ENCODE peak calls at places on chromosomes 3 and 15, in five cellular contexts. D is heart left ventricle, P is endothelial cell, G is fibroblast of the aortic adventitia, L is WTC11. M is an unnamed sample.

GRCh38 chr15:66803182-66803729 is 101.2 kb downstream of the SMAD6 start:
- DNase-seq in D (peak), P (peak), G (peak), L (peak), M (peak)

GRCh38 chr3:113625724-113626348 is 70.6 kb downstream of the USF3 start:
- DNase-seq in D (peak), P (no peak), G (no peak), L (no peak), M (no peak)

GRCh38 chr3:76463501-76463900 is 576.4 kb upstream of the ROBO2 start:
- DNase-seq in D (no peak), P (no peak), G (no peak), L (no peak), M (no peak)

GRCh38 chr3:58206406-58207011 is 4.3 kb downstream of the DNASE1L3 start:
- DNase-seq in D (no peak), P (no peak), G (peak), L (no peak), M (peak)

GRCh38 chr3:61645148-61645547 is 83.8 kb downstream of the PTPRG start:
- DNase-seq in D (no peak), P (no peak), G (no peak), L (no peak), M (no peak)

GRCh38 chr15:92596623-92597022 is 59.0 kb downstream of the FAM174B start:
- DNase-seq in D (no peak), P (no peak), G (no peak), L (no peak), M (no peak)

GRCh38 chr3:72144773-72145505 is 360.0 kb upstream of the PROK2 start:
- DNase-seq in D (peak), P (peak), G (no peak), L (no peak), M (no peak)

GRCh38 chr15:81221449-81221848 is 24.8 kb downstream of the IL16 start:
- DNase-seq in D (no peak), P (no peak), G (peak), L (no peak), M (no peak)

GRCh38 chr15:38038659-38039442 is 104.4 kb downstream of the TMCO5A start:
- DNase-seq in D (no peak), P (no peak), G (peak), L (no peak), M (peak)

GRCh38 chr3:144031938-144032337 is 60.3 kb downstream of the DIPK2A start:
- DNase-seq in D (peak), P (no peak), G (peak), L (no peak), M (peak)

GRCh38 chr3:61452536-61452991 is 108.8 kb upstream of the PTPRG start:
- DNase-seq in D (no peak), P (no peak), G (peak), L (no peak), M (peak)

GRCh38 chr15:51884517-51885236 is 55.2 kb downstream of the TMOD3 start:
- DNase-seq in D (no peak), P (no peak), G (no peak), L (no peak), M (peak)

GRCh38 chr15:35209838-35210237 is 124.7 kb upstream of the NANOGP8 start:
- DNase-seq in D (no peak), P (no peak), G (no peak), L (no peak), M (no peak)

GRCh38 chr3:2446146-2446545 is 347.5 kb downstream of the CNTN4 start:
- DNase-seq in D (no peak), P (no peak), G (no peak), L (no peak), M (no peak)

GRCh38 chr3:86788371-86788770 is 202.6 kb downstream of the VGLL3 start:
- DNase-seq in D (no peak), P (no peak), G (no peak), L (no peak), M (peak)

GRCh38 chr3:46440531-46441294 is 24.0 kb downstream of the LTF start:
- DNase-seq in D (no peak), P (no peak), G (no peak), L (no peak), M (no peak)

GRCh38 chr15:65952425-65953053 is 83.2 kb downstream of the RAB11A start:
- DNase-seq in D (no peak), P (peak), G (peak), L (peak), M (peak)

GRCh38 chr3:151439652-151440125 is 21.2 kb downstream of the IGSF10 start:
- DNase-seq in D (no peak), P (peak), G (peak), L (no peak), M (peak)

GRCh38 chr3:117011687-117012250 is 302.2 kb downstream of the TUSC7 start:
- DNase-seq in D (no peak), P (no peak), G (peak), L (no peak), M (no peak)

GRCh38 chr3:188323067-188323842 is 169.3 kb downstream of the LPP start:
- DNase-seq in D (no peak), P (no peak), G (no peak), L (no peak), M (no peak)

GRCh38 chr15:29278436-29279099 is 8.9 kb upstream of the NSMCE3 start:
- DNase-seq in D (no peak), P (no peak), G (peak), L (no peak), M (peak)

GRCh38 chr3:94459167-94459566 is 396.3 kb downstream of the NSUN3 start:
- DNase-seq in D (no peak), P (no peak), G (no peak), L (no peak), M (no peak)

GRCh38 chr3:24315991-24316390 is 178.7 kb downstream of the THRB start:
- DNase-seq in D (no peak), P (no peak), G (peak), L (no peak), M (no peak)

GRCh38 chr15:51095681-51096331 is 1.1 kb upstream of the TNFAIP8L3 start:
- DNase-seq in D (no peak), P (no peak), G (no peak), L (no peak), M (no peak)

GRCh38 chr3:73600293-73600938 is 24.3 kb downstream of the PDZRN3 start:
- DNase-seq in D (no peak), P (no peak), G (peak), L (no peak), M (peak)

GRCh38 chr15:66706840-66707239 is 4.8 kb downstream of the SMAD6 start:
- DNase-seq in D (no peak), P (no peak), G (no peak), L (no peak), M (no peak)

GRCh38 chr3:114557791-114558190 is 264.0 kb downstream of the TIGIT start:
- DNase-seq in D (no peak), P (no peak), G (peak), L (no peak), M (no peak)

GRCh38 chr3:138442433-138442832 is 8.0 kb downstream of the ESYT3 start:
- DNase-seq in D (no peak), P (no peak), G (no peak), L (no peak), M (peak)

GRCh38 chr3:24300949-24301348 is 193.7 kb downstream of the THRB start:
- DNase-seq in D (no peak), P (no peak), G (no peak), L (no peak), M (no peak)

GRCh38 chr3:153944084-153944483 is 177.1 kb upstream of the ARHGEF26 start:
- DNase-seq in D (no peak), P (no peak), G (no peak), L (no peak), M (no peak)

GRCh38 chr3:39639344-39640236 is 169.8 kb upstream of the MYRIP start:
- DNase-seq in D (no peak), P (no peak), G (peak), L (no peak), M (peak)

GRCh38 chr3:137770821-137771399 is 6.8 kb downstream of the SOX14 start:
- DNase-seq in D (no peak), P (peak), G (no peak), L (peak), M (no peak)

GRCh38 chr3:35665390-35666055 is 26.2 kb downstream of the ARPP21 start:
- DNase-seq in D (no peak), P (no peak), G (no peak), L (no peak), M (no peak)

GRCh38 chr3:70840106-70840870 is 527.9 kb upstream of the MDFIC2 start:
- DNase-seq in D (no peak), P (no peak), G (no peak), L (no peak), M (peak)

GRCh38 chr15:25183581-25184330 is 229.0 kb downstream of the SNRPN start:
- DNase-seq in D (no peak), P (no peak), G (no peak), L (no peak), M (no peak)

GRCh38 chr3:169546368-169546767 is 117.1 kb downstream of the MECOM start:
- DNase-seq in D (no peak), P (no peak), G (no peak), L (no peak), M (no peak)

GRCh38 chr15:100565591-100565990 is 36.4 kb downstream of the LINS1 start:
- DNase-seq in D (no peak), P (no peak), G (no peak), L (no peak), M (no peak)

M was measured in astrocyte of the hippocampus.